ENCODE peak calls at places on chromosomes 5 and 9, in seven cellular contexts. I, Q, E, R, M, S and W are unnamed samples. For H3K4me1, the result is how much of the 10 kb centered on the place peaks cover.

GRCh38 chr5:150633424-150633823 is 7.0 kb upstream of the SYNPO start:
- DNase-seq in I (no peak), Q (no peak), E (peak), R (no peak), M (no peak), S (no peak), W (no peak)

GRCh38 chr9:959914-960313 is 16.5 kb upstream of the DMRT3 start:
- DNase-seq in I (no peak), Q (no peak), E (no peak), R (no peak), M (no peak), S (no peak), W (no peak)

GRCh38 chr9:122097679-122098315 is 4.7 kb upstream of the TTLL11 start:
- DNase-seq in I (no peak), Q (no peak), E (no peak), R (no peak), M (peak), S (no peak), W (no peak)

GRCh38 chr5:140365941-140366340 is 5.9 kb downstream of the SLC4A9 start:
- DNase-seq in I (no peak), Q (no peak), E (no peak), R (no peak), M (no peak), S (no peak), W (no peak)

GRCh38 chr9:112905084-112905483 is 14.4 kb upstream of the SLC46A2 start:
- DNase-seq in I (no peak), Q (no peak), E (no peak), R (no peak), M (no peak), S (no peak), W (no peak)

GRCh38 chr5:83553000-83553486 is 81.5 kb downstream of the VCAN start:
- DNase-seq in I (no peak), Q (no peak), E (no peak), R (no peak), M (no peak), S (no peak), W (no peak)

GRCh38 chr9:34651876-34652602 is at the start of gene IL11RA:
- DNase-seq in I (peak), Q (peak), E (peak), R (peak), M (peak), S (peak), W (peak)

GRCh38 chr9:37309136-37309535 is 113.4 kb upstream of the GRHPR start:
- DNase-seq in I (peak), Q (no peak), E (no peak), R (peak), M (no peak), S (no peak), W (no peak)

GRCh38 chr5:132473019-132473531 is 17.5 kb downstream of the IRF1 start:
- DNase-seq in I (peak), Q (no peak), E (no peak), R (no peak), M (no peak), S (no peak), W (no peak)

GRCh38 chr5:14157494-14157782 is 14.3 kb downstream of the TRIO start:
- DNase-seq in I (no peak), Q (no peak), E (no peak), R (no peak), M (no peak), S (peak), W (no peak)

GRCh38 chr5:14158890-14159666 is 15.9 kb downstream of the TRIO start:
- DNase-seq in I (no peak), Q (peak), E (no peak), R (no peak), M (no peak), S (peak), W (no peak)

GRCh38 chr5:14161825-14162556 is 18.8 kb downstream of the TRIO start:
- DNase-seq in I (no peak), Q (no peak), E (no peak), R (no peak), M (no peak), S (peak), W (no peak)

GRCh38 chr5:14156611-14157493 is 13.7 kb downstream of the TRIO start:
- DNase-seq in I (peak), Q (peak), E (peak), R (no peak), M (peak), S (peak), W (no peak)

GRCh38 chr5:14160116-14160515 is 17.0 kb downstream of the TRIO start:
- DNase-seq in I (no peak), Q (no peak), E (no peak), R (no peak), M (no peak), S (peak), W (no peak)
- H3K4me1 ChIP-seq in I (under half), Q (half or more), E (under half), R (under half), M (under half), S (half or more), W (under half)

DNA sequence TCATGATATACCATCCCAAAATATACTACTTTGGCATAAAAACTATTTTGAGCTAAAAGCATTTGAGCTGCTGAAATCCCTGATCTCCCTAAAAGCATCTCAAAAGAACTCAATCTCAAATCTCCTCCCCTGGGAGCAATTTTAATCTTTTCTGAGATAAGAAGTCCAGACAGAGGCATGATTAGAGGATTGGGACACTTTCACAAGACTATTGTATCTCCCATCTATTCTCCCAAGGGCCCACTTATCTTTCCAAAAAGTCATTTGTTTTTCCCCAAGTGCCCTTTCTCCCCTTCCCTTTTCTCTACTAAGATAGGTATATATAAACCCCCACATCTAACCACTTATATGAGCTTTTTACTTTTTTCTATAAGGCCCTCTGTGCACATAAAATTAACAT is 79.7 kb downstream of the ALDH7A1 start:
- DNase-seq in I (no peak), Q (no peak), E (no peak), R (no peak), M (no peak), S (no peak), W (no peak)
- H3K4me1 ChIP-seq in I (under half), Q (under half), E (under half), R (under half), M (under half), S (under half), W (under half)

DNA sequence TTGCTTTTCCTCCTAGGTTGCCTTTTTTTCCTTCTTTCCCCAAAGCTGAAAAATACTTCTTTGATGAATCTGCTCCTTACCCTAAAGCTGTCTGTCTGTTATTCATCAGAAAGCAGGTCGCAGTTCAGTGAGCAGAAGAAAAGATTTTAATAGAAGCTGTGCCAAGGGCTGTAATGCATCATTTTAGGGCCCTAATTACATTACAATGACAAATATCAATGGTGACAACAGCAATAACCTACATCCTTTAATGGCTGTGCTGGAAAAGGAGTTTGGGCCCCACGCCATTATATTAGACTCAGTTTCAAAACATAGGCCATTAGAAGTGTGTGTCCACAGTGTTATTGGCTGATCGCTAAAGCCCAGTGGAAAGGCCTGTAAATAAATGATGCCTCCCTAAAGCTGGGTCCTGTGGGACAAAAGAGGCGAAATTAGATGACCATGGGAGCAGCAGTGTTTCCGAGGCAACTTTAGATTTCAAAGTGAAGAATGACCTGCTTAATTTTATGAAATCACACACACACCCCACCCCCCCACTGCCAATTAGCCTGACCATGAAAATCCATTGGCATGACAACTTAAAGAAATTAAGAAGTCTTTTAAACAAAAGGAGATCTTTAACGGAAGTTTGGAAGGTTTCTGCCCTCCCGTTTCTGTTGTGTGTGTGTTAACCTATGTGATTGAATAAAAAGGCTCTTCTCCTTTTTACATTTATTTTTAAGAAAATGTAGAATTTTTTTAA is 38.4 kb downstream of the TLE4 start:
- DNase-seq in I (no peak), Q (no peak), E (no peak), R (no peak), M (peak), S (no peak), W (no peak)
- H3K4me1 ChIP-seq in I (under half), Q (under half), E (under half), R (under half), M (half or more), S (under half), W (under half)

DNA sequence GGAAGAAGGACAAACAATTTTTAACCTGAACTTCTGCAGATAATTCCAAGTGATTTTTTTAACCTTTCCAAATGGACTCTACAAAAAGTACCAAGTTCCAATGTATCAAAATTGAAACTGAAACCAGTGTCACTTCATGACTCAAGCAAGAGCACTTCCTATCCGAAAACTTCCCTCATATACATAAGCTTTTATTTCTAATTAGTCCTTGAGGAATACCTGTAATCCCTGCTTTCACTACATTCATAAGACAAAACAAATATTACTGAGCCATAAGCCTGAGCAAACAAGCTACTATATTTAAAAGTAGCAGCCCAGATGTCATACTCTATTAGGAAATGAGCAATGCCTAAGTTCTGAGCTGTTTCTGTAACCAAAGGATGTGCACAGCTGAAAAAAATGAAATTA is 224.4 kb downstream of the EBF1 start:
- DNase-seq in I (no peak), Q (no peak), E (no peak), R (no peak), M (peak), S (no peak), W (no peak)
- H3K4me1 ChIP-seq in I (under half), Q (under half), E (under half), R (under half), M (half or more), S (under half), W (under half)

GRCh38 chr5:113380299-113381014 is 54.3 kb downstream of the TSSK1B start:
- DNase-seq in I (peak), Q (no peak), E (peak), R (no peak), M (peak), S (no peak), W (no peak)
- H3K4me1 ChIP-seq in I (under half), Q (under half), E (under half), R (under half), M (under half), S (half or more), W (under half)